ENCODE peak calls at places on chromosome 6, in five cellular contexts. One of them, this sample, is unnamed.

GRCh38 chr6:119170427-119171407 is 92.3 kb upstream of the FAM184A start:
- DNase-seq in PC-3: no peak
- DNase-seq in heart left ventricle: no peak
- DNase-seq in BE2C: no peak
- DNase-seq in mucosa of descending colon: no peak
- DNase-seq in this sample: no peak

GRCh38 chr6:131958551-131959470 is 7.6 kb upstream of the CCN2 start:
- DNase-seq in BE2C: no peak
- DNase-seq in mucosa of descending colon: peak; percentile 64
- DNase-seq in heart left ventricle: no peak
- DNase-seq in PC-3: no peak
- DNase-seq in this sample: peak; percentile 63

GRCh38 chr6:19831358-19831757 is 5.8 kb upstream of the ID4 start:
- DNase-seq in PC-3: no peak
- DNase-seq in BE2C: no peak
- DNase-seq in heart left ventricle: no peak
- DNase-seq in mucosa of descending colon: no peak
- DNase-seq in this sample: no peak

GRCh38 chr6:1368940-1369339 is 20.4 kb upstream of the FOXF2 start:
- DNase-seq in PC-3: no peak
- DNase-seq in mucosa of descending colon: no peak
- DNase-seq in heart left ventricle: no peak
- DNase-seq in BE2C: no peak
- DNase-seq in this sample: no peak

GRCh38 chr6:126176266-126176665 is 163.6 kb upstream of the CENPW start:
- DNase-seq in BE2C: no peak
- DNase-seq in heart left ventricle: no peak
- DNase-seq in PC-3: peak; percentile 46
- DNase-seq in mucosa of descending colon: no peak
- DNase-seq in this sample: no peak

GRCh38 chr6:136685540-136686108 is 106.7 kb downstream of the MAP3K5 start:
- DNase-seq in PC-3: peak; percentile 91
- DNase-seq in BE2C: no peak
- DNase-seq in mucosa of descending colon: no peak
- DNase-seq in heart left ventricle: no peak
- DNase-seq in this sample: no peak

GRCh38 chr6:14758421-14759043 is 487.3 kb upstream of the JARID2 start:
- DNase-seq in heart left ventricle: no peak
- DNase-seq in PC-3: peak; percentile 80
- DNase-seq in BE2C: no peak
- DNase-seq in mucosa of descending colon: no peak
- DNase-seq in this sample: no peak

GRCh38 chr6:17585766-17586502 is 14.2 kb upstream of the FAM8A1 start:
- DNase-seq in PC-3: peak; percentile 74
- DNase-seq in BE2C: no peak
- DNase-seq in mucosa of descending colon: peak; percentile 64
- DNase-seq in heart left ventricle: no peak
- DNase-seq in this sample: no peak

GRCh38 chr6:163745566-163746400 is 331.3 kb downstream of the QKI start:
- DNase-seq in PC-3: peak; percentile 39
- DNase-seq in heart left ventricle: no peak
- DNase-seq in mucosa of descending colon: no peak
- DNase-seq in BE2C: no peak
- DNase-seq in this sample: no peak

GRCh38 chr6:92521553-92521952 is 897.8 kb downstream of the EPHA7 start:
- DNase-seq in heart left ventricle: no peak
- DNase-seq in mucosa of descending colon: no peak
- DNase-seq in PC-3: peak; percentile 62
- DNase-seq in BE2C: no peak
- DNase-seq in this sample: no peak

GRCh38 chr6:106122306-106122940 is 36.3 kb downstream of the PRDM1 start:
- DNase-seq in heart left ventricle: no peak
- DNase-seq in PC-3: no peak
- DNase-seq in BE2C: no peak
- DNase-seq in mucosa of descending colon: no peak
- DNase-seq in this sample: no peak

GRCh38 chr6:153058909-153059308 is 56.4 kb upstream of the MTRF1L start:
- DNase-seq in PC-3: peak; percentile 46
- DNase-seq in BE2C: no peak
- DNase-seq in mucosa of descending colon: no peak
- DNase-seq in heart left ventricle: no peak
- DNase-seq in this sample: no peak

GRCh38 chr6:19754686-19755085 is 82.5 kb upstream of the ID4 start:
- DNase-seq in PC-3: no peak
- DNase-seq in mucosa of descending colon: no peak
- DNase-seq in heart left ventricle: no peak
- DNase-seq in BE2C: no peak
- DNase-seq in this sample: no peak

GRCh38 chr6:166439366-166440091 is 56.8 kb upstream of the MPC1 start:
- DNase-seq in PC-3: no peak
- DNase-seq in heart left ventricle: no peak
- DNase-seq in mucosa of descending colon: no peak
- DNase-seq in BE2C: peak; percentile 80
- DNase-seq in this sample: no peak

GRCh38 chr6:7154341-7155139 is 46.8 kb downstream of the RREB1 start:
- DNase-seq in BE2C: no peak
- DNase-seq in mucosa of descending colon: peak; percentile 18
- DNase-seq in heart left ventricle: no peak
- DNase-seq in PC-3: no peak
- DNase-seq in this sample: no peak

GRCh38 chr6:7155871-7156579 is 48.3 kb downstream of the RREB1 start:
- DNase-seq in BE2C: no peak
- DNase-seq in mucosa of descending colon: peak; percentile 10
- DNase-seq in PC-3: no peak
- DNase-seq in heart left ventricle: no peak
- DNase-seq in this sample: no peak

GRCh38 chr6:7153807-7154206 is 46.0 kb downstream of the RREB1 start:
- DNase-seq in PC-3: no peak
- DNase-seq in heart left ventricle: no peak
- DNase-seq in BE2C: no peak
- DNase-seq in mucosa of descending colon: peak; percentile 10
- DNase-seq in this sample: no peak

GRCh38 chr6:7157752-7158616 is 50.2 kb downstream of the RREB1 start:
- DNase-seq in heart left ventricle: no peak
- DNase-seq in BE2C: no peak
- DNase-seq in mucosa of descending colon: peak; percentile 4
- DNase-seq in PC-3: no peak
- DNase-seq in this sample: no peak

GRCh38 chr6:7156666-7157278 is 49.0 kb downstream of the RREB1 start:
- DNase-seq in PC-3: peak; percentile 70
- DNase-seq in mucosa of descending colon: peak; percentile 3
- DNase-seq in heart left ventricle: no peak
- DNase-seq in BE2C: no peak
- DNase-seq in this sample: no peak
- H3K4me1 ChIP-seq in PC-3: peaks cover 34% of the 10 kb centered on the region
- H3K4me1 ChIP-seq in mucosa of descending colon: peaks cover 50% of the 10 kb centered on the region
- H3K4me1 ChIP-seq in heart left ventricle: peaks cover 85% of the 10 kb centered on the region
- H3K4me1 ChIP-seq in BE2C: no peaks in the 10 kb centered on the region
- H3K4me1 ChIP-seq in this sample: peaks cover 77% of the 10 kb centered on the region

DNA sequence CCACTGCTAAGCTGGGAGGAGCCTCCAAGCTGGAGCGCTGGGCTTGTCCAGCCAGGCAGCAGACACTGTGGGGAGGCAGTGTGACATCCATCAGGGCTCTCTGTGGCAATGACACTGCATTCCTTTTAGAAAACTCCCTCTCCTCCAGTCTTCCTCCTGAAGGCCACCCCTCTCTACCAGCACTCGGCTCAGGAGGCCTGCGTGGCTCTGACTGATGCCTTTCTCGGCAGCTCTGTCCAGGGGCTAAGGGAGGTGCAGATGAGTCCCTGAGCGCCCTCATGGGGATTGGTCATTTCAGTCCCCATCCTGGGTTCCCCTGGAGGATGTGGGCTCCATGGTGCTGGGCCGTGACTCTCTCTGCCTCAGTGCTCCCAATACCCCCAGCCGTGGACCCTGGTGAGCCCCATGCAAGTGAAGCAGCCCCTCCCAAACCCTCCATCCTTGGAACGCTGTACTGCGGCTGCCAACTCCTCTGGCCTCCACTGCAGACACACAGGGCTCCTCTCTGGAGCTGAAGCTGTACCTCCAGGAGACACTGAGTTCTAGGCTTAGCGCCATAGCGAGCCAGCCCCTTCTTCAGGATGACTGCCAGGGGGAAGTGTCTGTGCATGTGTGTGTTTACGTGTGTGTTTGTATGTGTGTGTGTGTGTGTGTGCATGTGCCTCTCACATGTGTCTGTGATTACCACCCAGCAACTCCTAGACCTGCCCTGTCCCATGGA is 209.6 kb downstream of the ERMARD start:
- DNase-seq in mucosa of descending colon: no peak
- DNase-seq in heart left ventricle: no peak
- DNase-seq in PC-3: no peak
- DNase-seq in BE2C: no peak
- DNase-seq in this sample: peak; percentile 4
- H3K9me3 ChIP-seq in mucosa of descending colon: no peaks in the 10 kb centered on the region
- H3K9me3 ChIP-seq in heart left ventricle: no peaks in the 10 kb centered on the region
- H3K9me3 ChIP-seq in PC-3: no peaks in the 10 kb centered on the region
- H3K9me3 ChIP-seq in BE2C: no peaks in the 10 kb centered on the region
- H3K9me3 ChIP-seq in this sample: no peaks in the 10 kb centered on the region

DNA sequence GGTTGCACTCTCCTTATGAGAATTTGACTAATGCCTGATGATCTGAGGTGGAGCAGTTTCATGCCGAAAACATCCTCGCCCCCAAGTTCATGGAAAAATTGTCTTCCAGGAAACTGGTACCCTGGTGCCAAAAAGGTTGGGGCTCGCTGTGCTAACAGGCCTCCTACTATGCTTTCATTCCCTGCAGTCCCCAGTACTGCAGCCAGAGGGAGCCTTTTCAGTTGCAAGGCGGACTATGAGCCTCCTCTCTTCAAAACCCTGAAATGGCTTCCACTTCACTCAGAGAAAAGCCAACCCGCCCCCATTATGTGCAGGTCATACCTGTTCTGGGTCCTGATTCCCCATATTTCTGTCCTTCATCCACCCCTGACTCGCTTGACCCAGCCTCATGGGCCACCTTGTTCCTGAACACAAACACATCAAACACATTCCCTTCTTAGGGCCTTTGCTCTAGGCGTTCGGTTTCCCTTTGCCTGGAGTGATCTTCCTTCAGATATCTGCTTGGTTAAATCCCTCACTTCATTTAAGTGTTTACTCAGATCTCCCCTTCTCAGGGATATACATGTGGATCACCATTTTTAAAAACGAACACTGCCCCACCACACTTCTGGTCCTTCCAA is 173.7 kb downstream of the PHACTR1 start:
- DNase-seq in PC-3: peak; percentile 40
- DNase-seq in heart left ventricle: no peak
- DNase-seq in mucosa of descending colon: peak; percentile 22
- DNase-seq in BE2C: peak; percentile 20
- DNase-seq in this sample: no peak
- TF ChIP-seq CTCF in PC-3: peak; percentile 69
- TF ChIP-seq CTCF in heart left ventricle: peak; percentile 28
- TF ChIP-seq CTCF in mucosa of descending colon: peak; percentile 14
- TF ChIP-seq CTCF in BE2C: peak; percentile 68
- TF ChIP-seq CTCF in this sample: no peak

GRCh38 chr6:30612213-30612612 is 4.8 kb downstream of the PPP1R10 start:
- DNase-seq in PC-3: peak; percentile 45
- DNase-seq in BE2C: no peak
- DNase-seq in mucosa of descending colon: no peak
- DNase-seq in heart left ventricle: no peak
- DNase-seq in this sample: no peak
- H3K4me1 ChIP-seq in PC-3: peaks cover 30% of the 10 kb centered on the region
- H3K4me1 ChIP-seq in BE2C: peaks cover 4% of the 10 kb centered on the region
- H3K4me1 ChIP-seq in mucosa of descending colon: peaks cover 26% of the 10 kb centered on the region
- H3K4me1 ChIP-seq in heart left ventricle: peaks cover 46% of the 10 kb centered on the region
- H3K4me1 ChIP-seq in this sample: peaks cover 4% of the 10 kb centered on the region

DNA sequence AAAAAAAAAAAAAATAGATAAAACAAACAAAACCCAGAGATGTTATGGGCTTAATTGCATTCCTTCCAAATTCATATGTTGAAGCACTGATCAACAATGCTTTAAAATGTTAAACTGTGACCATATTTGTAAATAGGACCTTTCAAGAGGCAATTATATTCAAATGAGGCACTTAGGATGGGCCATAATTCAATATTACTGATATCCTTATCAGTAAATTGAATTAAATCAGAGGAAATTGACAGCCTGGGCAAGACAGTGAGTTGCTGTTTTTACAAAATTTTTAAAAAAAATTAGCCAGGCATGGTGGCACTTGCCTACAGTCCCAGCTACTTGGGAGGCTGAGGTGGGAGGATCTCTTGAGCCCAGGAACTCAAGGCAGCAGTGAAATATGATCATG is 364.1 kb downstream of the GJA1 start:
- DNase-seq in PC-3: no peak
- DNase-seq in mucosa of descending colon: no peak
- DNase-seq in BE2C: no peak
- DNase-seq in heart left ventricle: no peak
- DNase-seq in this sample: no peak
- H3K9me3 ChIP-seq in PC-3: no peaks in the 10 kb centered on the region
- H3K9me3 ChIP-seq in mucosa of descending colon: peaks cover 14% of the 10 kb centered on the region
- H3K9me3 ChIP-seq in BE2C: no peaks in the 10 kb centered on the region
- H3K9me3 ChIP-seq in heart left ventricle: peaks cover 16% of the 10 kb centered on the region
- H3K9me3 ChIP-seq in this sample: no peaks in the 10 kb centered on the region

This sample was measured in transverse colon.